ENCODE peak calls at places on chromosomes 16 and 17, in five cellular contexts. C is ascending aorta; J is CD8-positive, alpha-beta memory T cell; U is ovary; W is right atrium auricular region. E is an unnamed sample.

GRCh38 chr16:50351952-50352351 is 16.8 kb downstream of the BRD7 start:
- DNase-seq in C (no peak), J (no peak), U (no peak), W (no peak), E (no peak)

GRCh38 chr16:56684926-56685590 is 2.8 kb downstream of the MT1X start:
- DNase-seq in C (no peak), J (no peak), U (no peak), W (no peak), E (no peak)

GRCh38 chr16:31138621-31139578 is 3.4 kb upstream of the PRSS8 start:
- DNase-seq in C (peak), J (no peak), U (no peak), W (peak), E (peak)

GRCh38 chr17:33302394-33302793 is 9.3 kb upstream of the ASIC2 start:
- DNase-seq in C (no peak), J (no peak), U (no peak), W (no peak), E (no peak)

GRCh38 chr17:35046740-35047283 is 16.7 kb downstream of the RFFL start:
- DNase-seq in C (no peak), J (peak), U (no peak), W (no peak), E (no peak)

GRCh38 chr16:88451586-88452484 is 1.2 kb upstream of the ZFPM1 start:
- DNase-seq in C (no peak), J (peak), U (peak), W (no peak), E (no peak)

GRCh38 chr17:31715436-31715835 is 143.6 kb downstream of the COPRS start:
- DNase-seq in C (no peak), J (no peak), U (no peak), W (no peak), E (no peak)

GRCh38 chr17:29717817-29718216 is 95.1 kb upstream of the CORO6 start:
- DNase-seq in C (no peak), J (no peak), U (no peak), W (no peak), E (no peak)

GRCh38 chr16:67158637-67159600 is 790 bp downstream of the TRADD start:
- DNase-seq in C (no peak), J (peak), U (peak), W (no peak), E (peak)

GRCh38 chr17:333626-334396 is 18.8 kb downstream of the RPH3AL start:
- DNase-seq in C (no peak), J (no peak), U (peak), W (peak), E (no peak)
- H3K4me3 ChIP-seq in C (peak), J (no peak), U (peak), W (peak), E (peak)

GRCh38 chr17:80948961-80949450 is 42.6 kb upstream of the CHMP6 start:
- DNase-seq in C (no peak), J (peak), U (no peak), W (no peak), E (peak)
- H3K4me3 ChIP-seq in C (no peak), J (no peak), U (no peak), W (no peak), E (no peak)

GRCh38 chr16:78386925-78387324 is 287.5 kb downstream of the WWOX start:
- DNase-seq in C (no peak), J (no peak), U (no peak), W (no peak), E (no peak)

GRCh38 chr16:78390070-78390469 is 290.6 kb downstream of the WWOX start:
- DNase-seq in C (no peak), J (no peak), U (no peak), W (no peak), E (no peak)

GRCh38 chr16:78392585-78393195 is 293.2 kb downstream of the WWOX start:
- DNase-seq in C (no peak), J (no peak), U (no peak), W (no peak), E (no peak)

GRCh38 chr16:78388920-78389564 is 289.6 kb downstream of the WWOX start:
- DNase-seq in C (no peak), J (no peak), U (no peak), W (no peak), E (no peak)

GRCh38 chr16:78390828-78391227 is 291.4 kb downstream of the WWOX start:
- DNase-seq in C (no peak), J (no peak), U (no peak), W (no peak), E (no peak)
- H3K4me3 ChIP-seq in C (no peak), J (no peak), U (no peak), W (no peak), E (no peak)

GRCh38 chr16:14015017-14015416 is 56.1 kb upstream of the MRTFB start:
- DNase-seq in C (no peak), J (no peak), U (no peak), W (no peak), E (no peak)
- H3K4me3 ChIP-seq in C (peak), J (no peak), U (no peak), W (peak), E (no peak)

GRCh38 chr17:72984145-72984924 is 108.2 kb downstream of the SLC39A11 start:
- DNase-seq in C (no peak), J (no peak), U (no peak), W (no peak), E (no peak)
- H3K4me3 ChIP-seq in C (no peak), J (no peak), U (no peak), W (no peak), E (no peak)

GRCh38 chr17:45160505-45161287 is 979 bp upstream of the HEXIM2 start:
- DNase-seq in C (no peak), J (peak), U (peak), W (no peak), E (peak)

GRCh38 chr17:45164734-45165269 is 3.1 kb downstream of the HEXIM2 start:
- DNase-seq in C (no peak), J (no peak), U (no peak), W (no peak), E (no peak)

GRCh38 chr17:45161288-45162021 is at the start of gene HEXIM2:
- DNase-seq in C (peak), J (peak), U (peak), W (peak), E (peak)

GRCh38 chr17:45156242-45156641 is 5.4 kb upstream of the HEXIM2 start:
- DNase-seq in C (no peak), J (no peak), U (no peak), W (no peak), E (no peak)

GRCh38 chr17:45162022-45162687 is 480 bp downstream of the HEXIM2 start:
- DNase-seq in C (no peak), J (no peak), U (peak), W (no peak), E (no peak)
- H3K4me3 ChIP-seq in C (peak), J (peak), U (peak), W (peak), E (peak)

GRCh38 chr16:21952793-21953540 is at the start of gene UQCRC2:
- DNase-seq in C (peak), J (peak), U (peak), W (peak), E (peak)
- H3K4me3 ChIP-seq in C (peak), J (peak), U (peak), W (peak), E (peak)

DNA sequence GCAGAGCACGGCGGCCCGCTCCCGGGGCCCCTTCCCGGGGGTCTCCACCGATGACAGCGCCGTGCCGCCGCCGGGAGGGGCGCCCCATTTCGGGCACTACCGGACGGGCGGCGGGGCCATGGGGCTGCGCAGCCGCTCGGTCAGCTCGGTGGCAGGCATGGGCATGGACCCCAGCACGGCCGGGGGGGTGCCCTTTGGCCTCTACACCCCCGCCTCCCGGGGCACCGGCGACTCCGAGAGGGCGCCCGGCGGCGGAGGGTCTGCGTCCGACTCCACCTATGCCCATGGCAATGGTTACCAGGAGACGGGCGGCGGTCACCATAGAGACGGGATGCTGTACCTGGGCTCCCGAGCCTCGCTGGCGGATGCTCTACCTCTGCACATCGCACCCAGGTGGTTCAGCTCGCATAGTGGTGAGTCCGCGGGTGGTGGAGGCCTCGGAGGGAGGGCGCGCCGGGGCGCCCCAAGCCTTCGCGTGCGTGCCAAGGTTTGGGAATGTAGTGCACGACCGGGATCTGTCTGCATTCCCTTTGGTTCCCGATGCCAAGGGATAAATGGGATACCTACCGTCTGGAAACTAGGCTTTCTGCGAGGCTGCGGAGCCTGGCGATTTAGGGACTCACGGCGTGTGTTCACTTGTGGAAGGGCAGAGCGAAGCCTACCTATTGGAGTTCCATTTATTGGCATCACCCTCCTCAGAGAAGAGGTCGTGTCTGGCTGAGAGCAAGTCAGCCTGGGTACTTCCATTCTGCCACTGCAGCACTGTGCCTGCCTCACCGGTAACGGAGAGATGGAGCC is 1.1 kb downstream of the ZNRF1 start:
- DNase-seq in C (no peak), J (peak), U (peak), W (peak), E (peak)
- H3K4me3 ChIP-seq in C (peak), J (peak), U (peak), W (peak), E (peak)